ENCODE peak calls at places on chromosome 19, in six cellular contexts. H is HCT116, I is IMR-90, J is PC-3, Z is mesenchymal stem cell, O is fibroblast of lung. K is an unnamed sample.
A peak's percentile ranks its signal among the peaks of the same experiment; 100 is the strongest.

GRCh38 chr19:57512845-57513244 is 13.1 kb downstream of the ZNF773 start:
- DNase-seq in H (no peak), I (peak; percentile 34), J (no peak), Z (peak; percentile 39), O (peak; percentile 29), K (no peak)

GRCh38 chr19:40603071-40603718 is 2.0 kb downstream of the LTBP4 start:
- DNase-seq in H (no peak), I (peak; percentile 59), J (peak; percentile 31), Z (peak; percentile 88), O (no peak), K (peak; percentile 71)

GRCh38 chr19:24140099-24140498 is 53.1 kb downstream of the ZNF254 start:
- DNase-seq in H (no peak), I (peak; percentile 96), J (peak; percentile 89), Z (peak; percentile 28), O (peak; percentile 75), K (peak; percentile 80)

GRCh38 chr19:28544451-28545261 is 668.3 kb downstream of the UQCRFS1 start:
- DNase-seq in H (no peak), I (no peak), J (no peak), Z (no peak), O (no peak), K (no peak)

GRCh38 chr19:31676271-31677004 is 327.2 kb upstream of the TSHZ3 start:
- DNase-seq in H (no peak), I (no peak), J (no peak), Z (peak; percentile 12), O (peak; percentile 4), K (peak; percentile 18)

GRCh38 chr19:41588497-41589209 is 12.7 kb downstream of the CEACAM21 start:
- DNase-seq in H (no peak), I (peak; percentile 29), J (peak; percentile 50), Z (peak; percentile 42), O (peak; percentile 15), K (peak; percentile 36)

GRCh38 chr19:13975870-13976269 is 23.6 kb downstream of the DCAF15 start:
- DNase-seq in H (no peak), I (no peak), J (no peak), Z (no peak), O (no peak), K (no peak)

GRCh38 chr19:7113233-7113632 is 43.7 kb downstream of the ZNF557 start:
- DNase-seq in H (no peak), I (no peak), J (no peak), Z (no peak), O (no peak), K (no peak)

GRCh38 chr19:13726323-13726722 is 38.0 kb upstream of the MRI1 start:
- DNase-seq in H (no peak), I (no peak), J (no peak), Z (no peak), O (no peak), K (peak; percentile 85)

GRCh38 chr19:35509018-35509652 is 4.3 kb downstream of the DMKN start:
- DNase-seq in H (peak; percentile 59), I (no peak), J (peak; percentile 67), Z (no peak), O (no peak), K (peak; percentile 9)

GRCh38 chr19:33554391-33554790 is 32.8 kb upstream of the PEPD start:
- DNase-seq in H (no peak), I (no peak), J (no peak), Z (no peak), O (no peak), K (no peak)

GRCh38 chr19:45136507-45137178 is 24.1 kb downstream of the NKPD1 start:
- DNase-seq in H (no peak), I (no peak), J (no peak), Z (no peak), O (no peak), K (no peak)

GRCh38 chr19:17289489-17289888 is 7.8 kb downstream of the ANKLE1 start:
- DNase-seq in H (peak; percentile 89), I (peak; percentile 90), J (peak; percentile 24), Z (peak; percentile 88), O (peak; percentile 92), K (peak; percentile 61)
- H3K4me2 ChIP-seq in H (no peak overlapping the region), I (peak overlapping the region; percentile 42), J (no peak overlapping the region), Z (peak overlapping the region; percentile 34), O (peak overlapping the region; percentile 35), K (peak overlapping the region; percentile 26)

GRCh38 chr19:8515317-8515716 is 1.4 kb upstream of the ZNF414 start:
- DNase-seq in H (no peak), I (no peak), J (no peak), Z (no peak), O (no peak), K (no peak)

GRCh38 chr19:8513687-8514504 is at the start of gene ZNF414:
- DNase-seq in H (peak; percentile 97), I (peak; percentile 95), J (peak; percentile 98), Z (peak; percentile 98), O (peak; percentile 95), K (peak; percentile 96)

GRCh38 chr19:8518536-8518935 is 4.6 kb upstream of the ZNF414 start:
- DNase-seq in H (no peak), I (no peak), J (no peak), Z (no peak), O (no peak), K (no peak)

GRCh38 chr19:8519388-8519787 is 5.4 kb upstream of the ZNF414 start:
- DNase-seq in H (no peak), I (no peak), J (no peak), Z (no peak), O (no peak), K (no peak)

GRCh38 chr19:8517551-8518442 is 3.8 kb upstream of the ZNF414 start:
- DNase-seq in H (no peak), I (no peak), J (no peak), Z (peak; percentile 84), O (peak; percentile 37), K (peak; percentile 67)
- H3K4me2 ChIP-seq in H (no peak overlapping the region), I (no peak overlapping the region), J (no peak overlapping the region), Z (no peak overlapping the region), O (peak overlapping the region; percentile 15), K (no peak overlapping the region)

GRCh38 chr19:49165865-49166301 is 8.3 kb downstream of the TRPM4 start:
- DNase-seq in H (no peak), I (no peak), J (no peak), Z (no peak), O (no peak), K (no peak)
- H3K4me2 ChIP-seq in H (no peak overlapping the region), I (no peak overlapping the region), J (no peak overlapping the region), Z (no peak overlapping the region), O (no peak overlapping the region), K (no peak overlapping the region)

GRCh38 chr19:750640-751423 is at the start of gene MISP:
- DNase-seq in H (no peak), I (no peak), J (peak; percentile 84), Z (no peak), O (no peak), K (no peak)
- H3K4me2 ChIP-seq in H (peak within 1 kb of the TSS; percentile 98), I (peak within 1 kb of the TSS; percentile 9), J (peak within 1 kb of the TSS; percentile 94), Z (peak within 1 kb of the TSS; percentile 17), O (peak within 1 kb of the TSS; percentile 48), K (no peak within 1 kb of the TSS)

DNA sequence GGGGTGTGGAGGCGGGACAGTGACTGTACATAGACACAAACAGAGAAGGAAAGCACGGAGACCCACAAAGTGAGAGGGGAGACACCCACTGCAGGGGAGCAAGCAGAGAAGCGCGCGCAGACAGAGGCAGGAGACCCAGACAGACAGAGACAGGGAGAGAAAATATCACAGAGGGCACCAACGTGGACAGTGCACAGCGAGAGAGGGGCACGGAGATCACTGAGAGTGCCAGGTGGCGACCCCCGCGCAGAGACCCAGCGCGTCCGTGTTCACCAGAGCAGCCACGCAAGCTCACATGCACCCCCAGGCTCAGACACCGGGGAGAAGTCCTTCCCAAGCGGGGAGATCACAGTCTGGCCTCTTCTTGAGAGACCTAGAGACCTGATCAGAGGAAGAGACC is 1.4 kb upstream of the CACNG7 start:
- DNase-seq in H (no peak), I (no peak), J (no peak), Z (no peak), O (no peak), K (no peak)
- H3K4me2 ChIP-seq in H (no peak overlapping the region), I (peak overlapping the region; percentile 57), J (peak overlapping the region; percentile 49), Z (no peak overlapping the region), O (peak overlapping the region; percentile 65), K (no peak overlapping the region)

GRCh38 chr19:3152431-3152780 is 16.6 kb downstream of the GNA15 start:
- DNase-seq in H (no peak), I (no peak), J (no peak), Z (no peak), O (no peak), K (no peak)
- H3K4me2 ChIP-seq in H (no peak overlapping the region), I (no peak overlapping the region), J (no peak overlapping the region), Z (no peak overlapping the region), O (no peak overlapping the region), K (no peak overlapping the region)

K was measured in trophoblast cell.